ENCODE peak calls at places on chromosomes 4 and X, in eight cellular contexts. U, I, T, F, V, M, H and Y are unnamed samples. For H3K4me1, the result is how much of the 10 kb centered on the place peaks cover.

GRCh38 chr4:5751918-5752802 is 41.2 kb downstream of the EVC start:
- DNase-seq in U (no peak), I (peak), T (no peak), F (peak), V (no peak), M (no peak), H (no peak), Y (no peak)

GRCh38 chr4:1205641-1206298 is 33.4 kb upstream of the SPON2 start:
- DNase-seq in U (no peak), I (no peak), T (no peak), F (no peak), V (no peak), M (peak), H (peak), Y (peak)

GRCh38 chrX:125205084-125205917 is 114.4 kb upstream of the TEX13C start:
- DNase-seq in U (no peak), I (no peak), T (no peak), F (peak), V (peak), M (peak), H (peak), Y (no peak)

GRCh38 chr4:133152801-133153526 is 3.9 kb downstream of the PCDH10 start:
- DNase-seq in U (no peak), I (no peak), T (no peak), F (peak), V (no peak), M (no peak), H (no peak), Y (no peak)

GRCh38 chrX:97158270-97158669 is 274.6 kb downstream of the RPA4 start:
- DNase-seq in U (no peak), I (no peak), T (no peak), F (peak), V (no peak), M (no peak), H (no peak), Y (no peak)

GRCh38 chr4:110275871-110276270 is 77.5 kb upstream of the ELOVL6 start:
- DNase-seq in U (no peak), I (peak), T (no peak), F (peak), V (no peak), M (no peak), H (no peak), Y (no peak)

GRCh38 chr4:35970366-35970960 is 273.9 kb downstream of the ARAP2 start:
- DNase-seq in U (no peak), I (no peak), T (no peak), F (no peak), V (no peak), M (no peak), H (no peak), Y (no peak)

GRCh38 chr4:169869487-169869886 is 111.7 kb upstream of the HPF1 start:
- DNase-seq in U (no peak), I (peak), T (no peak), F (no peak), V (no peak), M (no peak), H (no peak), Y (no peak)

GRCh38 chr4:98828801-98829200 is 100.1 kb downstream of the EIF4E start:
- DNase-seq in U (no peak), I (no peak), T (no peak), F (peak), V (no peak), M (no peak), H (no peak), Y (no peak)

GRCh38 chr4:65007841-65008439 is 598.7 kb upstream of the TECRL start:
- DNase-seq in U (no peak), I (no peak), T (peak), F (peak), V (no peak), M (no peak), H (no peak), Y (no peak)

GRCh38 chr4:8939160-8939855 is 67.7 kb upstream of the HMX1 start:
- DNase-seq in U (no peak), I (no peak), T (no peak), F (no peak), V (no peak), M (no peak), H (no peak), Y (no peak)

GRCh38 chr4:186932196-186932595 is 208.5 kb upstream of the FAT1 start:
- DNase-seq in U (no peak), I (no peak), T (no peak), F (peak), V (no peak), M (no peak), H (no peak), Y (no peak)

GRCh38 chr4:128768373-128768996 is 41.0 kb upstream of the JADE1 start:
- DNase-seq in U (no peak), I (peak), T (no peak), F (peak), V (no peak), M (no peak), H (no peak), Y (no peak)

GRCh38 chr4:79472693-79473552 is 64.9 kb upstream of the GK2 start:
- DNase-seq in U (no peak), I (no peak), T (no peak), F (no peak), V (no peak), M (no peak), H (no peak), Y (no peak)

GRCh38 chr4:40182979-40183378 is 13.9 kb upstream of the RHOH start:
- DNase-seq in U (no peak), I (no peak), T (no peak), F (no peak), V (no peak), M (no peak), H (no peak), Y (no peak)

GRCh38 chrX:154382483-154383069 is 3.5 kb downstream of the EMD start:
- DNase-seq in U (no peak), I (no peak), T (no peak), F (no peak), V (no peak), M (no peak), H (no peak), Y (no peak)
- H3K4me1 ChIP-seq in U (under half), I (under half), T (under half), F (under half), V (under half), M (under half), H (under half), Y (under half)

DNA sequence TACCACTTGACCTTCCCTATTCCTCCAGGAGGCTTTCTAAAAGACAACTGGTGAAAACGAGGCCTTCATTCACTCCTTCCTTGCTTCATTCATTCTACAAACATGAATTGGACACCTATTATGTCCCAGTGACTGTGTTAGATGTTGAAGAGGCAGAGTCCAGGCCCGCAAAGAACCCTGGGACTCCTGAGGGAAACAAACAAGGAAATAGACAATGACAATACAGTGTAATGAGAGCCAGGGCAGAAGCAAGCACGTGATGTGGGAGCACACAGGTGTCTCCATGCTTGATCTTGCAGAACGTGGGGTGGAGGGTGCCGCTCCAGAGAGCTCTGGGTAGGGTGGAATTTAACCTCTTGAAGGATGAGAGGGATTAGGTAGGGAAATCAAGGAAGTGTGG is 137.6 kb upstream of the KLF3 start:
- DNase-seq in U (no peak), I (no peak), T (no peak), F (no peak), V (no peak), M (no peak), H (peak), Y (no peak)
- H3K4me1 ChIP-seq in U (under half), I (under half), T (under half), F (under half), V (under half), M (under half), H (under half), Y (under half)

GRCh38 chrX:43703211-43703791 is 47.2 kb downstream of the MAOA start:
- DNase-seq in U (no peak), I (peak), T (no peak), F (peak), V (no peak), M (no peak), H (peak), Y (no peak)

GRCh38 chrX:43707812-43708548 is 51.9 kb downstream of the MAOA start:
- DNase-seq in U (no peak), I (no peak), T (no peak), F (peak), V (peak), M (no peak), H (peak), Y (no peak)

GRCh38 chrX:43706786-43707185 is 50.7 kb downstream of the MAOA start:
- DNase-seq in U (no peak), I (no peak), T (no peak), F (peak), V (no peak), M (no peak), H (no peak), Y (no peak)

GRCh38 chrX:43702079-43702524 is 46.0 kb downstream of the MAOA start:
- DNase-seq in U (no peak), I (no peak), T (no peak), F (no peak), V (no peak), M (no peak), H (no peak), Y (no peak)

GRCh38 chrX:43702660-43703059 is 46.6 kb downstream of the MAOA start:
- DNase-seq in U (no peak), I (no peak), T (no peak), F (no peak), V (no peak), M (no peak), H (no peak), Y (no peak)
- H3K4me1 ChIP-seq in U (under half), I (under half), T (under half), F (under half), V (under half), M (under half), H (under half), Y (half or more)

GRCh38 chr4:130074096-130074495 is 978.1 kb downstream of the C4orf33 start:
- DNase-seq in U (no peak), I (no peak), T (no peak), F (no peak), V (no peak), M (no peak), H (no peak), Y (no peak)
- H3K4me1 ChIP-seq in U (under half), I (under half), T (under half), F (under half), V (under half), M (under half), H (under half), Y (under half)

DNA sequence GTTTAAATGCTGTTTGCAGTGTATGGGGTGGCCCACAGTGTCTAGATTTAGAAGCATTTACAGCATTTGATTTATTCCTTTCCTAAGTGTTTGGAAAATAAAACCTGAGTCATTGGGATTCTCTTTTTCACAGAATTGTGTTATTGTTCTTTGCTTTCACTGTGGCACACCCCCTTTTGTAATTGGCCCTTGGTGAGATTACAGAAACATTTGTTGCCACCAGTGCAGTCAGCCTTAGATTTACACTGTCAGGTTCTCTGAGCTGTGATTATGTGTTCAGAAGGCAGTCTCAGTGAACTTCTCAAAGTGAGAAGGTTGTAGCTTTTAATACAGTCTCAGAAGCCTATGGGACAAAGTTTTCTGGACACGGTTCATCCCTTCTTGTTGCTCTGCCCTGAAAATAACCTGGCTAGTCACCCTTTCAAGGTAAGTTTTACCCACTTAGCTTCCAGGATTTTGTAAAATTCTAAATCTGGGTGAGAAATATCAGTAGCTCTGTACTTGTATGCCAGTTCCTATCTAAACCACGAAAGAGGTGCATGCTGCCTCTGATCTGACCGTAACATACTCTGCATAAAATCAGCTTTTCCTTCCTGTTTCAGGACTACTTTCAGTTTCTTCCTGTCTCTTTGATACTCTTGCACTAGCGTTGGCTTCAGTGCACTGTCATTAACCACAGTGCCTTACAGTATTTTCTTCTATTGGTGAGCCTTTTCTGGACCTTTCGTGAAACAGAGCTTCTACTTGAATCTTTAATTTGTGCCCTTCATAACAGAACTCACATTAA is 12.6 kb downstream of the RUFY3 start:
- DNase-seq in U (no peak), I (peak), T (peak), F (peak), V (no peak), M (no peak), H (peak), Y (no peak)
- H3K4me1 ChIP-seq in U (under half), I (under half), T (half or more), F (under half), V (under half), M (under half), H (under half), Y (under half)

DNA sequence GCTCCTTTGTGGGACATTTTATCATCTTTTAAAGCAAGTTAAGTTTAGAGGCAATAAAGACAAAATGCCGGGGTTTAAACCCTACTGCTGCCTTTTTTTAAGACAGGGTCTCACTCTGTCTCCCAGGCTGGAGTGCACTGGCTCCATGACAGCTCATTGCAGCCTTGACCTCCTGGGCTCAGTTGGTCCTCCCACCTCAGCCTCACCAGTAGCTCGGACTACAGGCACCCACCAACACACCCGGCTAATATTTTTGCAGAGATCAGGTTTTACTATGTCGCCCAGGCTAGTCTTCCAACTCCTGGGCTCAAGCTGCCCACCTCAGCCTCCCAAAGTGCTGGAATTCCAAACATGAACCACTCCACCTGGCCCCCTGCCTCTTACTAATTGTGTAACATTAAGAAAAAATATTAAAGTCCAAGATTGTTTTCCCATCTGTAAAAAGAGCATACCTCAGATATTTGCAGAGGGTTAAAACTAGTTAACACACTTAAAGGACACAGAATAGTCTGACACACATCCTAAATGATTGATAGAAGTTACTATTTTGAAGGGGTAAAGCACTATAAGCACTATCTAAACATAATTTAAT is 9.8 kb downstream of the HNRNPD start:
- DNase-seq in U (no peak), I (no peak), T (no peak), F (no peak), V (no peak), M (no peak), H (no peak), Y (no peak)
- H3K4me1 ChIP-seq in U (under half), I (under half), T (half or more), F (under half), V (half or more), M (under half), H (under half), Y (half or more)

GRCh38 chrX:138463476-138463875 is 248.0 kb downstream of the FGF13 start:
- DNase-seq in U (no peak), I (no peak), T (no peak), F (no peak), V (no peak), M (no peak), H (no peak), Y (no peak)
- H3K4me1 ChIP-seq in U (under half), I (under half), T (under half), F (under half), V (under half), M (under half), H (under half), Y (under half)

GRCh38 chr4:101287332-101287731 is 60.0 kb downstream of the PPP3CA start:
- DNase-seq in U (no peak), I (no peak), T (no peak), F (no peak), V (no peak), M (no peak), H (no peak), Y (no peak)
- H3K4me1 ChIP-seq in U (under half), I (under half), T (under half), F (under half), V (under half), M (under half), H (under half), Y (under half)

GRCh38 chrX:147710301-147710700 is 201.4 kb upstream of the FMR1 start:
- DNase-seq in U (no peak), I (no peak), T (no peak), F (no peak), V (no peak), M (no peak), H (no peak), Y (no peak)
- H3K4me1 ChIP-seq in U (under half), I (under half), T (under half), F (under half), V (under half), M (under half), H (under half), Y (under half)